ENCODE peak calls at places on chromosomes 1 and 21, in nine cellular contexts. J is H1, C is neural progenitor cell, Q is esophagus squamous epithelium, L is GM06990, Y is heart right ventricle, H is lower leg skin, V is breast epithelium, F is cardiac muscle cell. B is an unnamed sample.

GRCh38 chr1:51671527-51672325 is 54.8 kb downstream of the OSBPL9 start:
- DNase-seq in J (no peak), C (no peak), Q (no peak), L (no peak), Y (no peak), H (no peak), V (no peak), F (peak; percentile 38), B (no peak)

GRCh38 chr1:34926156-34926555 is 3.3 kb downstream of the DLGAP3 start:
- DNase-seq in J (no peak), C (no peak), Q (no peak), L (no peak), Y (no peak), H (no peak), V (no peak), F (no peak), B (no peak)

GRCh38 chr1:87449348-87449963 is 120.8 kb downstream of the LMO4 start:
- DNase-seq in J (no peak), C (no peak), Q (peak; percentile 19), L (peak; percentile 76), Y (peak; percentile 76), H (no peak), V (peak; percentile 39), F (peak; percentile 42), B (no peak)

GRCh38 chr1:99457381-99458165 is 188.3 kb upstream of the PALMD start:
- DNase-seq in J (no peak), C (no peak), Q (no peak), L (no peak), Y (no peak), H (no peak), V (no peak), F (no peak), B (peak; percentile 22)

GRCh38 chr1:58909914-58910681 is 126.3 kb upstream of the JUN start:
- DNase-seq in J (no peak), C (no peak), Q (no peak), L (no peak), Y (no peak), H (no peak), V (no peak), F (no peak), B (no peak)

GRCh38 chr21:18832081-18832670 is 428.6 kb upstream of the TMPRSS15 start:
- DNase-seq in J (no peak), C (no peak), Q (no peak), L (no peak), Y (no peak), H (no peak), V (no peak), F (no peak), B (no peak)

GRCh38 chr21:43194303-43195130 is 25.7 kb downstream of the CRYAA start:
- DNase-seq in J (no peak), C (no peak), Q (no peak), L (no peak), Y (no peak), H (peak; percentile 84), V (peak; percentile 27), F (no peak), B (no peak)

GRCh38 chr1:170836146-170836545 is 99.2 kb upstream of the MROH9 start:
- DNase-seq in J (no peak), C (no peak), Q (no peak), L (no peak), Y (no peak), H (no peak), V (no peak), F (no peak), B (no peak)

GRCh38 chr1:154870117-154870571 is at the start of gene KCNN3:
- DNase-seq in J (peak; percentile 84), C (peak; percentile 98), Q (no peak), L (peak; percentile 94), Y (peak; percentile 93), H (peak; percentile 97), V (peak; percentile 88), F (peak; percentile 97), B (peak; percentile 38)

GRCh38 chr1:41359211-41360073 is 1.8 kb upstream of the FOXO6 start:
- DNase-seq in J (no peak), C (peak; percentile 1), Q (no peak), L (no peak), Y (peak; percentile 28), H (peak; percentile 83), V (no peak), F (no peak), B (no peak)

GRCh38 chr1:147833231-147833840 is 69.3 kb upstream of the GJA8 start:
- DNase-seq in J (peak; percentile 5), C (no peak), Q (no peak), L (no peak), Y (no peak), H (no peak), V (no peak), F (no peak), B (no peak)

GRCh38 chr21:14356771-14357170 is 26.2 kb downstream of the HSPA13 start:
- DNase-seq in J (no peak), C (no peak), Q (no peak), L (no peak), Y (no peak), H (no peak), V (no peak), F (no peak), B (no peak)

GRCh38 chr1:229344139-229344538 is 1.3 kb upstream of the CCSAP start:
- DNase-seq in J (no peak), C (no peak), Q (no peak), L (no peak), Y (no peak), H (no peak), V (no peak), F (no peak), B (no peak)

GRCh38 chr1:41240806-41241747 is 1.0 kb downstream of the SCMH1 start:
- DNase-seq in J (no peak), C (peak; percentile 65), Q (no peak), L (peak; percentile 80), Y (peak; percentile 29), H (peak; percentile 90), V (peak; percentile 54), F (peak; percentile 75), B (no peak)

GRCh38 chr1:93619507-93620168 is 62.0 kb downstream of the BCAR3 start:
- DNase-seq in J (no peak), C (no peak), Q (no peak), L (no peak), Y (no peak), H (no peak), V (no peak), F (no peak), B (no peak)

DNA sequence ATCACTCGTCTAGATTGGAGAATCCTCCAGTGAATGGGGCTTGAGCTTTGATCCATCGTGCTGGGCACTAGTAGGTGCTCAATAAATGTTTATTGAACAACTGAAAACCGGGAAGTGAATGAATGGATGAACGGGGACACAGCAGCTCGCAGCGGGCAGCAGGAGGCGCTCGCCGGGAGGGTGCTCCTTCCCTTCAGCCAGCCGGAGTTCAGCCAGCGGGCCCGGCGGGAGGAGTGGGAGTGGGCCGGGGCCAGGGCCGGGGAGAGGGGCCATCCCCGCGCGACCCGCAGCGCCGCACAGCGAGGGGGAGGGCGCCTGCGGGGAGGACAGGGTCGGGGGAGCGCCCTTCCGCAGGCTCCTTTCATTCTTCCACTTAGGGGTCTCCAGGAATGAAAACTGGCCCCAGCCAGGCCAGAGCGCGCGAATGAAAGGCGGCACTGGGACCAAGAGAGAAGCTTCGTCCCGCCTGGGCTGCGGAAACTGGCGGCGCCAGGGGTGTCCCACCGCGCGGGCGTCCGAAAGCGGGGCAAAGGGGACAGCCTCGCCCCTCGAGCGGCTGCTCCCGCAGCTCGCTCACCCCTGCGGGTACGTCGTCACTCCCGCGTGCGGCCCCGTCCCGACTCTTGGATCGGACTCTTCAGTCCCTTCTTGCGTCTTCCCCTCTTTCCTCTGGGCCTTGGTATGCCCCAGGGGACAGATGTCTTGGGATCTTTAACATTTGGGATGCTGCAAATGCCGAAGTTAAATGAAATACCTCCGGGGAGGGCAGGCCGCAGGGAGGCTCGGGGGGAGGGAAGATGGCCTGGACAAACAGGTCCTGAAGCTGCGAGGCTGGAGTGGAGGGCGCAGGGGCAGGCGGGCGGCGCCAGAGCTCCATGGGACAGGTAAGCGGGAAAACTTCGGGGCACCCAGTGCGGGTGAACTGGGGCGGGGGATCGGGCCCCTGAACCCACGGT is 3.6 kb upstream of the INAVA start:
- DNase-seq in J (no peak), C (peak; percentile 91), Q (no peak), L (peak; percentile 74), Y (peak; percentile 11), H (no peak), V (peak; percentile 38), F (peak; percentile 78), B (no peak)
- TF ChIP-seq CTCF in J (peak; percentile 77), C (peak; percentile 76), Q (peak; percentile 41), L (peak; percentile 75), Y (no peak), H (no peak), V (no peak), F (peak; percentile 64), B (peak; percentile 71)

DNA sequence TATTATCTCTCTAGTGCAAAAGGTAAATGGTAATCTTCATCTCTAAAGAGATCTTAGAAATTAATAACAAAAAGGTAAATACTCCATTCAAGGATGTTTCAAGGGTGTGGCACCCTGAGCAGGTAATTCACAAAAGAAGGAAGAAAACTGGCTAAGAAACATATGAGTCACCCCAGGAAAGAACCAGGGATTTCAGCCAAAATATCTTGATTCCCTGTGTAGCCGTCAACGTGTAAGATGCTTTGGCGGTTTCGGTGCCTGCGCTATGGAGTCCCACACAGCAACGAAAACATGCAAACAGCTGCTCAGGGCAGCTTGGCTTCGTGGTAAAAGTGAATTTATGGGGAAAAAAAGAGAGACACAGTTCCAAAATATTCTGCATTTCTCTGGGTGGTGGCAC is 3.7 kb downstream of the ITGB2 start:
- DNase-seq in J (no peak), C (no peak), Q (no peak), L (no peak), Y (no peak), H (no peak), V (no peak), F (no peak), B (no peak)
- H3K4me3 ChIP-seq in J (no peak overlapping the region), C (no peak overlapping the region), Q (no peak overlapping the region), L (no peak overlapping the region), Y (no peak overlapping the region), H (no peak overlapping the region), V (no peak overlapping the region), F (no peak overlapping the region), B (no peak overlapping the region)

GRCh38 chr1:219837994-219838294 is 90.4 kb downstream of the SLC30A10 start:
- DNase-seq in J (no peak), C (no peak), Q (no peak), L (no peak), Y (no peak), H (no peak), V (no peak), F (no peak), B (no peak)
- TF ChIP-seq CTCF in J (no peak), C (no peak), Q (no peak), L (no peak), Y (no peak), H (no peak), V (no peak), F (no peak), B (no peak)

GRCh38 chr1:70220517-70221240 is 501 bp upstream of the SRSF11 start:
- DNase-seq in J (no peak), C (no peak), Q (no peak), L (no peak), Y (no peak), H (no peak), V (no peak), F (no peak), B (no peak)
- H3K4me3 ChIP-seq in J (peak overlapping the region; percentile 93), C (peak overlapping the region; percentile 76), Q (peak overlapping the region; percentile 84), L (peak overlapping the region; percentile 88), Y (peak overlapping the region; percentile 81), H (peak overlapping the region; percentile 64), V (peak overlapping the region; percentile 70), F (peak overlapping the region; percentile 72), B (peak overlapping the region; percentile 68)

B was measured in epithelial cell of proximal tubule.